ENCODE peak calls at places on chromosomes 13 and 19, in ten cellular contexts. One of them, this sample, is unnamed.

GRCh38 chr19:4581381-4582111 is 22.1 kb upstream of the SEMA6B start:
- DNase-seq in heart left ventricle: no peak
- DNase-seq in thoracic aorta: no peak
- DNase-seq in tibial artery: no peak
- DNase-seq in A549: no peak
- DNase-seq in sigmoid colon: no peak
- DNase-seq in breast epithelium: no peak
- DNase-seq in fibroblast of villous mesenchyme: no peak
- DNase-seq in epithelial cell of proximal tubule: no peak
- DNase-seq in AG04450: no peak
- DNase-seq in this sample: peak

GRCh38 chr19:53091413-53091812 is 11.8 kb downstream of the ZNF160 start:
- DNase-seq in heart left ventricle: no peak
- DNase-seq in thoracic aorta: no peak
- DNase-seq in tibial artery: no peak
- DNase-seq in A549: no peak
- DNase-seq in sigmoid colon: no peak
- DNase-seq in breast epithelium: no peak
- DNase-seq in fibroblast of villous mesenchyme: no peak
- DNase-seq in epithelial cell of proximal tubule: no peak
- DNase-seq in AG04450: no peak
- DNase-seq in this sample: no peak

GRCh38 chr19:991174-991931 is 7.2 kb downstream of the WDR18 start:
- DNase-seq in heart left ventricle: no peak
- DNase-seq in thoracic aorta: no peak
- DNase-seq in tibial artery: no peak
- DNase-seq in A549: peak
- DNase-seq in sigmoid colon: no peak
- DNase-seq in breast epithelium: no peak
- DNase-seq in fibroblast of villous mesenchyme: peak
- DNase-seq in epithelial cell of proximal tubule: no peak
- DNase-seq in AG04450: no peak
- DNase-seq in this sample: peak

GRCh38 chr19:23855676-23856075 is 59.0 kb upstream of the ZNF726 start:
- DNase-seq in heart left ventricle: no peak
- DNase-seq in thoracic aorta: no peak
- DNase-seq in tibial artery: no peak
- DNase-seq in A549: no peak
- DNase-seq in sigmoid colon: no peak
- DNase-seq in breast epithelium: no peak
- DNase-seq in fibroblast of villous mesenchyme: no peak
- DNase-seq in epithelial cell of proximal tubule: no peak
- DNase-seq in AG04450: no peak
- DNase-seq in this sample: no peak

GRCh38 chr19:13665125-13665903 is 99.0 kb upstream of the MRI1 start:
- DNase-seq in heart left ventricle: no peak
- DNase-seq in thoracic aorta: no peak
- DNase-seq in tibial artery: no peak
- DNase-seq in A549: no peak
- DNase-seq in sigmoid colon: no peak
- DNase-seq in breast epithelium: no peak
- DNase-seq in fibroblast of villous mesenchyme: no peak
- DNase-seq in epithelial cell of proximal tubule: no peak
- DNase-seq in AG04450: no peak
- DNase-seq in this sample: no peak

GRCh38 chr13:99406799-99407201 is 94.5 kb upstream of the TM9SF2 start:
- DNase-seq in heart left ventricle: no peak
- DNase-seq in thoracic aorta: no peak
- DNase-seq in tibial artery: peak
- DNase-seq in A549: no peak
- DNase-seq in sigmoid colon: no peak
- DNase-seq in breast epithelium: no peak
- DNase-seq in fibroblast of villous mesenchyme: peak
- DNase-seq in epithelial cell of proximal tubule: no peak
- DNase-seq in AG04450: no peak
- DNase-seq in this sample: no peak

GRCh38 chr13:106182404-106182803 is 353.1 kb downstream of the EFNB2 start:
- DNase-seq in heart left ventricle: no peak
- DNase-seq in thoracic aorta: no peak
- DNase-seq in tibial artery: no peak
- DNase-seq in A549: peak
- DNase-seq in sigmoid colon: no peak
- DNase-seq in breast epithelium: no peak
- DNase-seq in fibroblast of villous mesenchyme: peak
- DNase-seq in epithelial cell of proximal tubule: peak
- DNase-seq in AG04450: peak
- DNase-seq in this sample: peak

GRCh38 chr13:27022571-27023311 is 148.9 kb downstream of the USP12 start:
- DNase-seq in heart left ventricle: no peak
- DNase-seq in thoracic aorta: no peak
- DNase-seq in tibial artery: no peak
- DNase-seq in A549: peak
- DNase-seq in sigmoid colon: peak
- DNase-seq in breast epithelium: no peak
- DNase-seq in fibroblast of villous mesenchyme: peak
- DNase-seq in epithelial cell of proximal tubule: no peak
- DNase-seq in AG04450: peak
- DNase-seq in this sample: peak

GRCh38 chr13:63938851-63939250 is 2523.2 kb upstream of the PCDH20 start:
- DNase-seq in heart left ventricle: no peak
- DNase-seq in thoracic aorta: no peak
- DNase-seq in tibial artery: no peak
- DNase-seq in A549: no peak
- DNase-seq in sigmoid colon: no peak
- DNase-seq in breast epithelium: no peak
- DNase-seq in fibroblast of villous mesenchyme: no peak
- DNase-seq in epithelial cell of proximal tubule: no peak
- DNase-seq in AG04450: no peak
- DNase-seq in this sample: no peak

GRCh38 chr19:18223860-18224524 is 2.2 kb downstream of the PDE4C start:
- DNase-seq in heart left ventricle: peak
- DNase-seq in thoracic aorta: no peak
- DNase-seq in tibial artery: no peak
- DNase-seq in A549: peak
- DNase-seq in sigmoid colon: peak
- DNase-seq in breast epithelium: no peak
- DNase-seq in fibroblast of villous mesenchyme: no peak
- DNase-seq in epithelial cell of proximal tubule: no peak
- DNase-seq in AG04450: no peak
- DNase-seq in this sample: no peak

DNA sequence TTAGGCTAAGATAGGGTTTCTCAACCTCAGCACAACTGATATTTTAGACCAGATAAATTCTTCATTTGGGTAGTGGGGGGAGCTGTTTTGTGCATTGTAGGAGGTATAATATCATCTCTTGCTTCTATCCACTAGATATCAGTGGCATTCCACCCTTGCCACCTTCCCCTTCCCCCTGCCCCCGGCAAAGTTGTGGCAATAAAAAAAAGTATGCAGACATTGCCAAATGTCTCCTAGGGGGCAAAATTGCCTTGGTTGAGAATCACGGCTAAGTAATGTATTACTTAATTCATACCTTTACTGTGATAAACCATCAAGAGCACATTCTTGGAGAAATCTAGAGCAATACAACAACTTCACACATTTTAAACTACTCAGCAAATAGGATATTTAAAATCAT is 51.4 kb downstream of the UBL3 start:
- DNase-seq in heart left ventricle: no peak
- DNase-seq in thoracic aorta: no peak
- DNase-seq in tibial artery: no peak
- DNase-seq in A549: no peak
- DNase-seq in sigmoid colon: no peak
- DNase-seq in breast epithelium: no peak
- DNase-seq in fibroblast of villous mesenchyme: no peak
- DNase-seq in epithelial cell of proximal tubule: no peak
- DNase-seq in AG04450: no peak
- DNase-seq in this sample: no peak
- H3K4me3 ChIP-seq in heart left ventricle: no peak
- H3K4me3 ChIP-seq in thoracic aorta: no peak
- H3K4me3 ChIP-seq in tibial artery: no peak
- H3K4me3 ChIP-seq in A549: no peak
- H3K4me3 ChIP-seq in sigmoid colon: no peak
- H3K4me3 ChIP-seq in breast epithelium: no peak
- H3K4me3 ChIP-seq in fibroblast of villous mesenchyme: no peak
- H3K4me3 ChIP-seq in epithelial cell of proximal tubule: no peak
- H3K4me3 ChIP-seq in AG04450: no peak
- H3K4me3 ChIP-seq in this sample: no peak

GRCh38 chr19:10549733-10550132 is 6.0 kb downstream of the ATG4D start:
- DNase-seq in heart left ventricle: no peak
- DNase-seq in thoracic aorta: no peak
- DNase-seq in tibial artery: no peak
- DNase-seq in A549: no peak
- DNase-seq in sigmoid colon: no peak
- DNase-seq in breast epithelium: no peak
- DNase-seq in fibroblast of villous mesenchyme: no peak
- DNase-seq in epithelial cell of proximal tubule: no peak
- DNase-seq in AG04450: no peak
- DNase-seq in this sample: no peak

GRCh38 chr19:10550336-10550735 is 6.6 kb downstream of the ATG4D start:
- DNase-seq in heart left ventricle: no peak
- DNase-seq in thoracic aorta: no peak
- DNase-seq in tibial artery: no peak
- DNase-seq in A549: no peak
- DNase-seq in sigmoid colon: no peak
- DNase-seq in breast epithelium: no peak
- DNase-seq in fibroblast of villous mesenchyme: no peak
- DNase-seq in epithelial cell of proximal tubule: no peak
- DNase-seq in AG04450: no peak
- DNase-seq in this sample: no peak

GRCh38 chr19:10553087-10553667 is 9.5 kb downstream of the ATG4D start:
- DNase-seq in heart left ventricle: no peak
- DNase-seq in thoracic aorta: no peak
- DNase-seq in tibial artery: no peak
- DNase-seq in A549: no peak
- DNase-seq in sigmoid colon: no peak
- DNase-seq in breast epithelium: no peak
- DNase-seq in fibroblast of villous mesenchyme: no peak
- DNase-seq in epithelial cell of proximal tubule: no peak
- DNase-seq in AG04450: no peak
- DNase-seq in this sample: no peak

GRCh38 chr19:10552596-10553053 is 8.9 kb downstream of the ATG4D start:
- DNase-seq in heart left ventricle: no peak
- DNase-seq in thoracic aorta: no peak
- DNase-seq in tibial artery: no peak
- DNase-seq in A549: peak
- DNase-seq in sigmoid colon: no peak
- DNase-seq in breast epithelium: no peak
- DNase-seq in fibroblast of villous mesenchyme: no peak
- DNase-seq in epithelial cell of proximal tubule: no peak
- DNase-seq in AG04450: no peak
- DNase-seq in this sample: no peak

DNA sequence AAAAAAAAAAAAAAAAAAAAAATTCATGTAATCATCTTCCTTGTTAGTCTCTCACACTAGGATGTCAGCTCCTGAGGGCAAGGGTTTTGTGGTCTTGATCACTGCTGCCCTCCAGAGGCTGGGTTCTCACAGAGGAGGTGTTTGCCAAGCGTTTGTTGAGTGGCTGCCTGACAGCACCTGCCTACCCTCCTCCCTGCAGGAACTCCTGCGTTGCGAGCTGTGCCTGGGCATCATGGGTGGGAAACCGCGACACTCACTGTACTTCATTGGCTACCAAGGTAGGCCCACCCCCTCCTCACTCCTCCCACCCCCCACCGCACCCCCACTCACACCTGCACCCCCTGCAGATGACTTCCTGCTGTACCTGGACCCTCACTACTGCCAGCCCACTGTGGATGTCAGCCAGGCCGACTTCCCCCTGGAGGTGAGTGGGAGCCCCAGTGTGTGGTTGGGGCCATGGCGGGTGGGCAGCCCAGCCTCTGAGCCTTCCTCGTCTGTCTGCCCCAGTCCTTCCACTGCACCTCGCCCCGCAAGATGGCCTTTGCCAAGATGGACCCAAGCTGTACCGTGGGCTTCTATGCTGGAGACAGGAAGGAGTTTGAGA is 8.1 kb downstream of the ATG4D start:
- DNase-seq in heart left ventricle: no peak
- DNase-seq in thoracic aorta: no peak
- DNase-seq in tibial artery: no peak
- DNase-seq in A549: peak
- DNase-seq in sigmoid colon: no peak
- DNase-seq in breast epithelium: no peak
- DNase-seq in fibroblast of villous mesenchyme: peak
- DNase-seq in epithelial cell of proximal tubule: no peak
- DNase-seq in AG04450: no peak
- DNase-seq in this sample: peak
- TF ChIP-seq CTCF in heart left ventricle: no peak
- TF ChIP-seq CTCF in thoracic aorta: no peak
- TF ChIP-seq CTCF in tibial artery: no peak
- TF ChIP-seq CTCF in A549: no peak
- TF ChIP-seq CTCF in sigmoid colon: no peak
- TF ChIP-seq CTCF in breast epithelium: no peak
- TF ChIP-seq CTCF in fibroblast of villous mesenchyme: peak
- TF ChIP-seq CTCF in epithelial cell of proximal tubule: peak
- TF ChIP-seq CTCF in AG04450: peak
- TF ChIP-seq CTCF in this sample: peak

GRCh38 chr13:91351123-91351522 is 3.6 kb downstream of the MIR17HG start:
- DNase-seq in heart left ventricle: no peak
- DNase-seq in thoracic aorta: no peak
- DNase-seq in tibial artery: no peak
- DNase-seq in A549: no peak
- DNase-seq in sigmoid colon: no peak
- DNase-seq in breast epithelium: no peak
- DNase-seq in fibroblast of villous mesenchyme: no peak
- DNase-seq in epithelial cell of proximal tubule: no peak
- DNase-seq in AG04450: no peak
- DNase-seq in this sample: no peak
- H3K4me3 ChIP-seq in heart left ventricle: no peak
- H3K4me3 ChIP-seq in thoracic aorta: no peak
- H3K4me3 ChIP-seq in tibial artery: no peak
- H3K4me3 ChIP-seq in A549: peak
- H3K4me3 ChIP-seq in sigmoid colon: no peak
- H3K4me3 ChIP-seq in breast epithelium: no peak
- H3K4me3 ChIP-seq in fibroblast of villous mesenchyme: no peak
- H3K4me3 ChIP-seq in epithelial cell of proximal tubule: no peak
- H3K4me3 ChIP-seq in AG04450: peak
- H3K4me3 ChIP-seq in this sample: peak

DNA sequence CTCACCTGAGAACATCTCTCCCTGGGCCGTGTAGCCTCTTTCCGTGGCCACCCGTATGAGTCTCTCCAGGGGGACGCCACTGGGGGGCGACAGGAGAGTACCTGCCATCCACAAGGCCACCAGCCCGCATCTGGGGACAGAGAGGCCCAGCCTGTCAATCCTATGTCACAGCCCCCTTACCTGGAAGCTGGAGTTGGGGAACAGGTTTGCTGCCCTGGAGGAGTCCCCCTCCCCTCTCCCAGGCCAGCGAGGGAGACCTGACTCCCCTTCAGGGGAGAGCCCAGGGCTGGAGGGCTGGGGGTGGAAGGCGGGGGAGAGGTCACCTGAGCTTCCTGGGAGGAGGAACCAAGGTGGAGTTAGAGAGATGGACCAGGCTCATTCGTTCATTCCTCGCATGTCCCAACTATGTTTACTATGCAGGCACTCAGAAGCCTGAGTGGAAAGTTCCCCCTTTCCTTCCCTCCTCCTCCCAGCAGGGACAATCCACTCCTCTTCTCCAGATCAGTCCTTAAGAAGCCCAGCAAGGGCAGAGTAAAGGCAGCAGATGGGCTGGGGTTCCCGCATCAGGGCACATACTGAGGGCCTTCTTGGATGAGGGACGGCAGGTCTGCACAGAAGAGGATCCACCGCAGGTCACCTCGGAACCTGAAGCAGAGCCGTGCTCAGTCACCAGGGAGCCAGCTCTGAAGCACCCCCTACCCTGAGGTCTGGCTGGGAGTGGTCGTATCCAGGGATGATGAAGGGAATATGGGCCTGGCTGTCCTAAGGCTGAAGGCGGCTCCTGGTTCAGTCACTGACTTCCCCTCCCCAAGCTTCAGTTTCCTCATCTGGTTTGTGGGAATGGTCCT is 5.5 kb downstream of the ACTMAP start:
- DNase-seq in heart left ventricle: no peak
- DNase-seq in thoracic aorta: no peak
- DNase-seq in tibial artery: no peak
- DNase-seq in A549: no peak
- DNase-seq in sigmoid colon: no peak
- DNase-seq in breast epithelium: no peak
- DNase-seq in fibroblast of villous mesenchyme: peak
- DNase-seq in epithelial cell of proximal tubule: no peak
- DNase-seq in AG04450: no peak
- DNase-seq in this sample: no peak
- TF ChIP-seq CTCF in heart left ventricle: no peak
- TF ChIP-seq CTCF in thoracic aorta: no peak
- TF ChIP-seq CTCF in tibial artery: no peak
- TF ChIP-seq CTCF in A549: peak
- TF ChIP-seq CTCF in sigmoid colon: no peak
- TF ChIP-seq CTCF in breast epithelium: no peak
- TF ChIP-seq CTCF in fibroblast of villous mesenchyme: no peak
- TF ChIP-seq CTCF in epithelial cell of proximal tubule: no peak
- TF ChIP-seq CTCF in AG04450: no peak
- TF ChIP-seq CTCF in this sample: no peak